ENCODE peak calls at places on chromosome 22, in six cellular contexts. U is HCT116, T is K562, W is GM12878, V is HepG2, J is H1. K is an unnamed sample.

GRCh38 chr22:20549232-20549841 is 41.9 kb downstream of the MED15 start:
- DNase-seq in T (peak; percentile 72), V (no peak), U (no peak), W (no peak), J (no peak), K (no peak)

GRCh38 chr22:38314992-38315800 is 2.0 kb downstream of the CSNK1E start:
- DNase-seq in T (no peak), J (no peak), W (no peak), U (no peak), V (no peak), K (no peak)

GRCh38 chr22:38843201-38843715 is 570 bp downstream of the NPTXR start:
- DNase-seq in U (no peak), V (peak; percentile 39), J (peak; percentile 47), T (peak; percentile 56), W (no peak), K (peak; percentile 43)

GRCh38 chr22:27844656-27845602 is 43.4 kb upstream of the MN1 start:
- DNase-seq in U (no peak), V (no peak), W (no peak), T (no peak), J (no peak), K (no peak)

GRCh38 chr22:35313311-35314121 is 13.8 kb downstream of the TOM1 start:
- DNase-seq in T (no peak), U (no peak), W (no peak), J (no peak), V (peak; percentile 70), K (no peak)

GRCh38 chr22:28435271-28435825 is 244.3 kb downstream of the TTC28 start:
- DNase-seq in J (no peak), T (no peak), W (no peak), V (no peak), U (no peak), K (no peak)

GRCh38 chr22:27809700-27810365 is 8.3 kb upstream of the MN1 start:
- DNase-seq in T (no peak), J (no peak), W (no peak), V (no peak), U (no peak), K (no peak)

GRCh38 chr22:22825213-22825593 is 62.4 kb upstream of the IGLL5 start:
- DNase-seq in U (no peak), W (no peak), T (no peak), V (no peak), J (no peak), K (no peak)

GRCh38 chr22:44850946-44851345 is 98.6 kb downstream of the ARHGAP8 start:
- DNase-seq in T (no peak), V (no peak), U (no peak), W (no peak), J (no peak), K (no peak)

GRCh38 chr22:43978558-43978957 is 23.3 kb downstream of the SAMM50 start:
- DNase-seq in V (no peak), T (no peak), W (no peak), U (no peak), J (no peak), K (no peak)

GRCh38 chr22:28243539-28243938 is 324.5 kb upstream of the PITPNB start:
- DNase-seq in U (no peak), T (no peak), V (no peak), W (no peak), J (no peak), K (no peak)

GRCh38 chr22:43848366-43849171 is 13.7 kb downstream of the SULT4A1 start:
- DNase-seq in V (no peak), W (no peak), U (peak; percentile 4), T (no peak), J (no peak), K (no peak)

GRCh38 chr22:21951931-21952465 is 650 bp downstream of the PPM1F start:
- DNase-seq in T (no peak), U (no peak), V (no peak), J (no peak), W (no peak), K (no peak)

GRCh38 chr22:47260551-47260950 is 498.1 kb downstream of the TBC1D22A start:
- DNase-seq in W (no peak), V (no peak), J (no peak), T (no peak), U (no peak), K (no peak)

GRCh38 chr22:23557036-23557435 is 23.1 kb downstream of the IGLL1 start:
- DNase-seq in J (no peak), U (no peak), W (no peak), V (no peak), T (no peak), K (no peak)

GRCh38 chr22:47618180-47618579 is 855.7 kb downstream of the TBC1D22A start:
- DNase-seq in V (no peak), J (no peak), T (no peak), W (no peak), U (no peak), K (no peak)

GRCh38 chr22:43263645-43264514 is 76.9 kb upstream of the TTLL12 start:
- DNase-seq in J (no peak), T (peak; percentile 72), W (peak; percentile 85), U (peak; percentile 48), V (peak; percentile 64), K (no peak)

GRCh38 chr22:49752598-49753091 is 75.0 kb downstream of the BRD1 start:
- DNase-seq in J (no peak), T (no peak), W (no peak), V (no peak), U (no peak), K (no peak)

GRCh38 chr22:22019659-22020424 is 37.3 kb upstream of the TOP3B start:
- DNase-seq in T (peak; percentile 47), U (no peak), V (no peak), W (no peak), J (no peak), K (no peak)

GRCh38 chr22:44109417-44109816 is 71.3 kb upstream of the PARVG start:
- DNase-seq in W (no peak), T (no peak), J (no peak), V (no peak), U (no peak), K (no peak)

GRCh38 chr22:47043835-47044721 is 281.6 kb downstream of the TBC1D22A start:
- DNase-seq in J (no peak), W (no peak), V (no peak), T (no peak), U (no peak), K (no peak)

GRCh38 chr22:35410663-35411034 is 10.7 kb downstream of the MCM5 start:
- DNase-seq in T (no peak), J (no peak), V (no peak), W (no peak), U (no peak), K (no peak)

DNA sequence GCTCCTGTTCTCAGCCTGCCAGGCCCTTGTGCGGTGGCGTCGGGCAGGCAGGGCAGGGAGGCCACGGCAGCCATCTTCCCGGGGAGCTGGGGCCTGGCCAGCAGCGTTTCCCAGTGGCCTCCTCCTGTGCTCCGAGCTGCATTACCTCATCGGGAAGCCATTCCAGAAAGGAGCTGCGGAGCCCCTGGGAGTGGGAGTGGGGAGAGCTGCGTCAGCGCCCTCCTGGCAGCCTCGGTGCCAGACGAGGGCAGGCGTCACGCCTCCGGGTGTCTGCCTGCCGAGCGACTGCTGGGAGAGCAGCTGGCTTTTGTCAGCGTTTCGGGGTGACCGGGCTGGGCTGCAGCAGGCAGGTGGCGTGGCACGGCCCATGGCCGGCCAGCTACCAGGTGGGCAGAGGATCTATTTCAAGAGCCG is 30.9 kb upstream of the WNT7B start:
- DNase-seq in W (no peak), U (no peak), V (no peak), T (no peak), J (no peak), K (no peak)
- TF ChIP-seq ZNF274 in W (no peak), U (no peak), V (no peak), T (no peak), J (no peak), K (no peak)

GRCh38 chr22:41563051-41563711 is 2.4 kb downstream of the CSDC2 start:
- DNase-seq in T (peak; percentile 57), J (no peak), U (no peak), V (peak; percentile 43), W (no peak), K (no peak)
- H3K4me3 ChIP-seq in T (no peak overlapping the region), J (no peak overlapping the region), U (peak overlapping the region; percentile 6), V (no peak overlapping the region), W (no peak overlapping the region), K (no peak overlapping the region)

GRCh38 chr22:39910875-39911601 is 10.2 kb downstream of the GRAP2 start:
- DNase-seq in W (no peak), U (no peak), J (no peak), V (no peak), T (no peak), K (no peak)

GRCh38 chr22:39908121-39908520 is 7.2 kb downstream of the GRAP2 start:
- DNase-seq in J (no peak), U (no peak), T (no peak), W (no peak), V (no peak), K (no peak)

GRCh38 chr22:39907035-39907434 is 6.2 kb downstream of the GRAP2 start:
- DNase-seq in V (no peak), T (no peak), W (no peak), J (no peak), U (no peak), K (no peak)

GRCh38 chr22:39907605-39908097 is 6.8 kb downstream of the GRAP2 start:
- DNase-seq in V (no peak), J (no peak), U (no peak), W (no peak), T (no peak), K (no peak)

DNA sequence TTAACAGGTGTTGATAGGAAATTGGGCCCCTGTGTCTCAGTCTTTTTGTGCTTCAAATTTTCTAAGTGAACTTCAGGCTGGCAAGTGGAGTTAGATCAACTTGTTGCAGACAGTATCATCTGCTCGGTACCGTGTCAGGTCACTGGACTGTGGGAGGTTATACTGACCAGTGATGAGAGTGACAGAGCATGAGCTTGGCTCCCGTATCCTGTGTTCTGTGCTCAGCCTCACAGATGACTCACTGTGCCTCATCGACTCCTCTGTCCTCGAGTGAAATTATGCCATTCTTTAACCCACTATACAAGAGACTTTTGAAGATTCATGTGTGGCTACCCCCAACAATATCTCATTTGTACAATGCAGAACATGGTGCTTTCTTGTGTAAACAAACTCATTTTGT is 7.9 kb downstream of the GRAP2 start:
- DNase-seq in V (no peak), J (no peak), U (no peak), T (peak; percentile 24), W (no peak), K (no peak)
- TF ChIP-seq ZNF274 in V (no peak), J (no peak), U (no peak), T (no peak), W (no peak), K (no peak)

GRCh38 chr22:19146215-19146968 is 1.9 kb upstream of the ESS2 start:
- DNase-seq in U (no peak), W (no peak), J (no peak), T (no peak), V (peak; percentile 25), K (no peak)

GRCh38 chr22:19143967-19144400 is 467 bp downstream of the ESS2 start:
- DNase-seq in U (no peak), J (no peak), W (no peak), T (peak; percentile 80), V (no peak), K (no peak)

GRCh38 chr22:19142394-19142793 is 2.1 kb downstream of the ESS2 start:
- DNase-seq in U (no peak), V (no peak), W (no peak), J (no peak), T (no peak), K (no peak)

GRCh38 chr22:19139974-19140373 is 4.5 kb downstream of the ESS2 start:
- DNase-seq in W (no peak), J (no peak), T (no peak), U (no peak), V (no peak), K (no peak)

GRCh38 chr22:19143212-19143611 is 1.2 kb downstream of the ESS2 start:
- DNase-seq in W (no peak), T (no peak), U (no peak), J (no peak), V (no peak), K (no peak)
- H3K4me3 ChIP-seq in W (peak overlapping the region; percentile 100), T (peak overlapping the region; percentile 59), U (peak overlapping the region; percentile 97), J (no peak overlapping the region), V (peak overlapping the region; percentile 95), K (no peak overlapping the region)